ENCODE peak calls at places on chromosome 2, in four cellular contexts. One of them, this sample, is unnamed.
A peak's percentile ranks its signal among the peaks of the same experiment; 100 is the strongest.

GRCh38 chr2:217977840-217978535 is 24.8 kb downstream of the TNS1 start:
- DNase-seq in K562: no peak
- DNase-seq in transverse colon: no peak
- DNase-seq in ovary: no peak
- DNase-seq in this sample: no peak

GRCh38 chr2:159903404-159904126 is 105.6 kb upstream of the CD302 start:
- DNase-seq in K562: no peak
- DNase-seq in transverse colon: peak; percentile 61
- DNase-seq in ovary: no peak
- DNase-seq in this sample: no peak

GRCh38 chr2:208501217-208501616 is 94.6 kb downstream of the PTH2R start:
- DNase-seq in ovary: no peak
- DNase-seq in K562: no peak
- DNase-seq in transverse colon: peak; percentile 30
- DNase-seq in this sample: no peak

GRCh38 chr2:112910219-112910618 is 746 bp upstream of the IL37 start:
- DNase-seq in K562: no peak
- DNase-seq in transverse colon: no peak
- DNase-seq in ovary: no peak
- DNase-seq in this sample: no peak

GRCh38 chr2:99256677-99257076 is 1.2 kb upstream of the LYG2 start:
- DNase-seq in transverse colon: no peak
- DNase-seq in ovary: no peak
- DNase-seq in K562: no peak
- DNase-seq in this sample: no peak

GRCh38 chr2:228652366-228652765 is 470.9 kb upstream of the SPHKAP start:
- DNase-seq in K562: no peak
- DNase-seq in ovary: no peak
- DNase-seq in transverse colon: no peak
- DNase-seq in this sample: no peak

GRCh38 chr2:145095641-145096435 is 575.9 kb upstream of the ZEB2 start:
- DNase-seq in transverse colon: no peak
- DNase-seq in K562: no peak
- DNase-seq in ovary: no peak
- DNase-seq in this sample: no peak

GRCh38 chr2:176873403-176873802 is 339.2 kb upstream of the HNRNPA3 start:
- DNase-seq in ovary: no peak
- DNase-seq in transverse colon: no peak
- DNase-seq in K562: no peak
- DNase-seq in this sample: no peak

GRCh38 chr2:199404841-199405240 is 52.9 kb downstream of the SATB2 start:
- DNase-seq in transverse colon: no peak
- DNase-seq in K562: no peak
- DNase-seq in ovary: no peak
- DNase-seq in this sample: no peak

GRCh38 chr2:120512321-120512710 is 166.4 kb downstream of the INHBB start:
- DNase-seq in ovary: peak; percentile 14
- DNase-seq in transverse colon: no peak
- DNase-seq in K562: no peak
- DNase-seq in this sample: no peak

GRCh38 chr2:1594281-1595171 is 149.8 kb downstream of the PXDN start:
- DNase-seq in ovary: no peak
- DNase-seq in transverse colon: no peak
- DNase-seq in K562: no peak
- DNase-seq in this sample: no peak

GRCh38 chr2:205366336-205367060 is 315.8 kb upstream of the NRP2 start:
- DNase-seq in transverse colon: no peak
- DNase-seq in ovary: no peak
- DNase-seq in K562: no peak
- DNase-seq in this sample: no peak

GRCh38 chr2:105496271-105496670 is 97.4 kb upstream of the FHL2 start:
- DNase-seq in transverse colon: no peak
- DNase-seq in K562: no peak
- DNase-seq in ovary: peak; percentile 78
- DNase-seq in this sample: no peak

GRCh38 chr2:191108331-191108730 is 42.5 kb downstream of the STAT4 start:
- DNase-seq in transverse colon: no peak
- DNase-seq in ovary: no peak
- DNase-seq in K562: no peak
- DNase-seq in this sample: no peak

GRCh38 chr2:26631815-26632214 is 9.4 kb downstream of the CIB4 start:
- DNase-seq in transverse colon: no peak
- DNase-seq in K562: no peak
- DNase-seq in ovary: peak; percentile 9
- DNase-seq in this sample: no peak

GRCh38 chr2:142980246-142981068 is 103.0 kb downstream of the KYNU start:
- DNase-seq in ovary: no peak
- DNase-seq in transverse colon: no peak
- DNase-seq in K562: no peak
- DNase-seq in this sample: no peak

GRCh38 chr2:32064021-32064678 is 794 bp downstream of the SPAST start:
- DNase-seq in ovary: no peak
- DNase-seq in K562: peak; percentile 31
- DNase-seq in transverse colon: peak; percentile 17
- DNase-seq in this sample: no peak

GRCh38 chr2:218828477-218828778 is 3.2 kb downstream of the PRKAG3 start:
- DNase-seq in ovary: no peak
- DNase-seq in K562: no peak
- DNase-seq in transverse colon: no peak
- DNase-seq in this sample: no peak

GRCh38 chr2:101018934-101019333 is 16.8 kb downstream of the RPL31 start:
- DNase-seq in ovary: no peak
- DNase-seq in transverse colon: no peak
- DNase-seq in K562: no peak
- DNase-seq in this sample: no peak

GRCh38 chr2:168198476-168199192 is 48.8 kb downstream of the STK39 start:
- DNase-seq in K562: no peak
- DNase-seq in transverse colon: no peak
- DNase-seq in ovary: no peak
- DNase-seq in this sample: no peak

GRCh38 chr2:105961599-105962146 is 217.0 kb downstream of the NCK2 start:
- DNase-seq in K562: no peak
- DNase-seq in transverse colon: no peak
- DNase-seq in ovary: no peak
- DNase-seq in this sample: no peak

GRCh38 chr2:101844055-101844635 is 146.6 kb downstream of the MAP4K4 start:
- DNase-seq in ovary: no peak
- DNase-seq in transverse colon: no peak
- DNase-seq in K562: no peak
- DNase-seq in this sample: no peak

GRCh38 chr2:235095569-235095968 is 143.8 kb downstream of the SH3BP4 start:
- DNase-seq in transverse colon: no peak
- DNase-seq in ovary: no peak
- DNase-seq in K562: no peak
- DNase-seq in this sample: peak; percentile 26

GRCh38 chr2:9556121-9556869 is 665 bp upstream of the ADAM17 start:
- DNase-seq in ovary: no peak
- DNase-seq in transverse colon: no peak
- DNase-seq in K562: no peak
- DNase-seq in this sample: no peak

GRCh38 chr2:121579326-121579725 is 48.6 kb downstream of the RNU4ATAC start:
- DNase-seq in K562: no peak
- DNase-seq in transverse colon: no peak
- DNase-seq in ovary: no peak
- DNase-seq in this sample: no peak

GRCh38 chr2:66464930-66465637 is 30.2 kb downstream of the MEIS1 start:
- DNase-seq in transverse colon: no peak
- DNase-seq in ovary: no peak
- DNase-seq in K562: no peak
- DNase-seq in this sample: no peak

GRCh38 chr2:42764901-42765300 is 966 bp upstream of the OXER1 start:
- DNase-seq in K562: no peak
- DNase-seq in transverse colon: no peak
- DNase-seq in ovary: no peak
- DNase-seq in this sample: no peak
- H3K4me3 ChIP-seq in K562: no peak overlapping the region
- H3K4me3 ChIP-seq in transverse colon: no peak overlapping the region
- H3K4me3 ChIP-seq in ovary: no peak overlapping the region
- H3K4me3 ChIP-seq in this sample: no peak overlapping the region

DNA sequence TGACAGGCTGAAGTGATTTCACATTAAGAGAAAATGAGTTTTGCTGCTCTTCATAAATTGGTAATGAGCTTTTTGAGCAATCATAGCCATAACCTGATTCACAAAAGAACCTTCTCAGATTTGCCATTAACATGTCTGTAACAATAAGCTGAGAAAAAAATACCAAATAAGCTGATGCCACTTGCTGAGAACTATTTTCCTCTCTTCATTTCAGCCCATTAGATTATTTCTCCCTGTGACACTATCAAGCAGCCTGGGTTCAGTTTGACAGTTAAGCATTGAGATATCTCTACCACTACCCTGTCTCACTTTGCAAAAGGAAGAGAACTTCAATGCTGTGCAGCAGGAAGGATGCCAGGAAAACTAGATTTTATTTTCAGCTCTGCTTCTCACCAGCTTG is 673.9 kb downstream of the TRIB2 start:
- DNase-seq in transverse colon: no peak
- DNase-seq in K562: no peak
- DNase-seq in ovary: no peak
- DNase-seq in this sample: no peak
- H3K9me3 ChIP-seq in transverse colon: no peaks in the 10 kb centered on the region
- H3K9me3 ChIP-seq in K562: no peaks in the 10 kb centered on the region
- H3K9me3 ChIP-seq in ovary: no peaks in the 10 kb centered on the region
- H3K9me3 ChIP-seq in this sample: no peaks in the 10 kb centered on the region

GRCh38 chr2:25340340-25340886 is 1.3 kb downstream of the DNMT3A start:
- DNase-seq in transverse colon: peak; percentile 57
- DNase-seq in K562: peak; percentile 65
- DNase-seq in ovary: peak; percentile 78
- DNase-seq in this sample: no peak

GRCh38 chr2:25341753-25342371 is at the start of gene DNMT3A:
- DNase-seq in ovary: peak; percentile 86
- DNase-seq in transverse colon: peak; percentile 68
- DNase-seq in K562: peak; percentile 81
- DNase-seq in this sample: no peak

GRCh38 chr2:25341031-25341727 is 546 bp downstream of the DNMT3A start:
- DNase-seq in transverse colon: peak; percentile 34
- DNase-seq in K562: peak; percentile 66
- DNase-seq in ovary: peak; percentile 77
- DNase-seq in this sample: no peak

GRCh38 chr2:25343187-25343825 is 1.6 kb upstream of the DNMT3A start:
- DNase-seq in K562: no peak
- DNase-seq in ovary: peak; percentile 46
- DNase-seq in transverse colon: no peak
- DNase-seq in this sample: no peak

GRCh38 chr2:25342372-25343186 is 854 bp upstream of the DNMT3A start:
- DNase-seq in ovary: peak; percentile 87
- DNase-seq in transverse colon: peak; percentile 87
- DNase-seq in K562: peak; percentile 88
- DNase-seq in this sample: no peak
- TF ChIP-seq EP300 in ovary: no peak
- TF ChIP-seq EP300 in transverse colon: no peak
- TF ChIP-seq EP300 in K562: no peak
- TF ChIP-seq EP300 in this sample: no peak

GRCh38 chr2:240362216-240362755 is 73.2 kb upstream of the GPC1 start:
- DNase-seq in transverse colon: no peak
- DNase-seq in K562: no peak
- DNase-seq in ovary: no peak
- DNase-seq in this sample: no peak

GRCh38 chr2:240364582-240364960 is 70.9 kb upstream of the GPC1 start:
- DNase-seq in ovary: no peak
- DNase-seq in K562: no peak
- DNase-seq in transverse colon: no peak
- DNase-seq in this sample: no peak

GRCh38 chr2:240362826-240363717 is 72.4 kb upstream of the GPC1 start:
- DNase-seq in ovary: no peak
- DNase-seq in K562: no peak
- DNase-seq in transverse colon: no peak
- DNase-seq in this sample: no peak

GRCh38 chr2:240364961-240365775 is 70.3 kb upstream of the GPC1 start:
- DNase-seq in K562: no peak
- DNase-seq in transverse colon: no peak
- DNase-seq in ovary: no peak
- DNase-seq in this sample: no peak

DNA sequence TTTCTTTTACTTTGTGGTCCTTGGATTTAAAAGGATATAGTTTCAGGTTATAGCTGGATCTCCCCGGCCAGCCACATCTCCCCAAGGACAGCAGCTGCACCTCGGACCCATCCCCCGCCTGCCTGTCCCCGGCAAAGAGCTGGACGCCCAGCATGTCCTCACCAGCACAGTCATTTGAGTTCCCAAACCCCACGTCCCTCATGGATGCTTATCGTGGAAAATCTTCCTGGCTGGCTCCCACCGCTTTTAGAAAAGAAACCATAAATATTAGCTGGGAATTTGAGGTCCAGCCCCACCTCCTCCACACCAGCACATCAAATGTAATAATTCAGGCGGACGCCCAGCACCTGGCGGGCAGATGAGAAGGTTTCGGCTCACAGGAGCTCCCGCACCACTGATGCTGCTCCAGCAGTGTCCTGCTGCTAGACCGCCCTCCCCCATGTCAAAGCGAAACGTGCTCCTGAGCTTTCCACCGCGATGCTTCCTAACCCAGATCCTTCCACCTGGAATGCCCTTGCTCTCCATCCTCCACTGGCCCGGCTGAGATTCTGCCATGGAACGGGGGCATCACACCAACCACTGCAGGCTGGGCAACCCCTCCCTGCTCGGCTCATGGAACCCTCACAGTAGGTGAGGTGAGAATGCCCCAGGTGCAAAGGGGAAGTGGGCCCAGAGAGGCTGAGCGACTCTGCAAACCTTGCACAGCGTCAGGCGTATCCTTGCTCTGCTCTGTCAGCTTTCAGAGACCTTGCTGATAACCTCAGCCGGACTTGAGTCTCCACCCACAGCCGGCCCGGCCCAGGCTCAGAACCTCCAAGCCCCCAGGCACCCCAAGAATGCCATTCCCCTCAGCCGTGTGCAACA is 71.5 kb upstream of the GPC1 start:
- DNase-seq in ovary: no peak
- DNase-seq in transverse colon: no peak
- DNase-seq in K562: no peak
- DNase-seq in this sample: no peak
- H3K4me3 ChIP-seq in ovary: no peak overlapping the region
- H3K4me3 ChIP-seq in transverse colon: no peak overlapping the region
- H3K4me3 ChIP-seq in K562: no peak overlapping the region
- H3K4me3 ChIP-seq in this sample: no peak overlapping the region

This sample was measured in esophagus muscularis mucosa.